ENCODE peak calls at places on chromosomes 7 and 10, in seven cellular contexts. Q is cardiac fibroblast, H is fibroblast of pulmonary artery, M is endodermal cell, L is left lung, K is GM20000, T is Peyer's patch. G is an unnamed sample.
A peak's percentile ranks its signal among the peaks of the same experiment; 100 is the strongest.

GRCh38 chr7:22270371-22270770 is 86.6 kb downstream of the RAPGEF5 start:
- DNase-seq in Q (no peak), H (peak; percentile 9), M (no peak), L (no peak), K (no peak), T (no peak), G (no peak)

GRCh38 chr7:76217942-76218566 is 16.4 kb downstream of the SRRM3 start:
- DNase-seq in Q (no peak), H (no peak), M (peak; percentile 77), L (no peak), K (no peak), T (no peak), G (no peak)

GRCh38 chr7:27249724-27250636 is 7.4 kb downstream of the EVX1 start:
- DNase-seq in Q (no peak), H (no peak), M (no peak), L (no peak), K (no peak), T (no peak), G (no peak)

GRCh38 chr10:111598433-111599059 is 521.7 kb downstream of the ADRA2A start:
- DNase-seq in Q (peak; percentile 63), H (peak; percentile 60), M (peak; percentile 87), L (no peak), K (peak; percentile 59), T (peak; percentile 69), G (no peak)

GRCh38 chr7:150329331-150330106 is 6.2 kb upstream of the ACTR3C start:
- DNase-seq in Q (no peak), H (no peak), M (peak; percentile 90), L (no peak), K (no peak), T (no peak), G (no peak)

GRCh38 chr7:73363225-73364005 is 35.5 kb downstream of the FKBP6 start:
- DNase-seq in Q (no peak), H (no peak), M (no peak), L (no peak), K (no peak), T (no peak), G (no peak)

GRCh38 chr7:94239661-94240234 is 154.9 kb upstream of the COL1A2 start:
- DNase-seq in Q (no peak), H (no peak), M (peak; percentile 59), L (peak; percentile 78), K (no peak), T (no peak), G (no peak)

GRCh38 chr7:77245015-77245755 is 45.6 kb upstream of the FGL2 start:
- DNase-seq in Q (no peak), H (no peak), M (no peak), L (no peak), K (no peak), T (peak; percentile 57), G (no peak)

GRCh38 chr10:43214956-43215561 is 51.8 kb downstream of the RASGEF1A start:
- DNase-seq in Q (no peak), H (no peak), M (no peak), L (peak; percentile 43), K (no peak), T (no peak), G (no peak)

GRCh38 chr7:155916926-155917655 is 104.8 kb upstream of the SHH start:
- DNase-seq in Q (no peak), H (no peak), M (no peak), L (no peak), K (no peak), T (no peak), G (no peak)

GRCh38 chr7:51310131-51310583 is 6.5 kb downstream of the COBL start:
- DNase-seq in Q (no peak), H (no peak), M (peak; percentile 44), L (no peak), K (no peak), T (no peak), G (no peak)

GRCh38 chr7:99949645-99950228 is 20.3 kb upstream of the GJC3 start:
- DNase-seq in Q (peak; percentile 40), H (peak; percentile 40), M (no peak), L (no peak), K (no peak), T (no peak), G (no peak)

GRCh38 chr10:86795353-86795752 is 38.9 kb downstream of the BMPR1A start:
- DNase-seq in Q (peak; percentile 86), H (peak; percentile 88), M (no peak), L (no peak), K (no peak), T (no peak), G (no peak)

GRCh38 chr7:108012499-108013430 is 9.8 kb upstream of the LAMB1 start:
- DNase-seq in Q (peak; percentile 69), H (peak; percentile 72), M (peak; percentile 43), L (no peak), K (no peak), T (no peak), G (no peak)

GRCh38 chr7:98559958-98560357 is 57.1 kb upstream of the NPTX2 start:
- DNase-seq in Q (no peak), H (peak; percentile 4), M (peak; percentile 65), L (no peak), K (no peak), T (peak; percentile 17), G (no peak)

GRCh38 chr10:49369216-49370162 is 26.4 kb downstream of the DRGX start:
- DNase-seq in Q (no peak), H (no peak), M (no peak), L (peak; percentile 79), K (no peak), T (no peak), G (no peak)

GRCh38 chr7:19377611-19378339 is 232.6 kb upstream of the FERD3L start:
- DNase-seq in Q (peak; percentile 54), H (peak; percentile 49), M (no peak), L (no peak), K (no peak), T (no peak), G (no peak)

GRCh38 chr7:111796671-111797070 is 234.4 kb upstream of the IMMP2L start:
- DNase-seq in Q (peak; percentile 17), H (peak; percentile 27), M (peak; percentile 58), L (no peak), K (no peak), T (no peak), G (no peak)

GRCh38 chr10:69069090-69070042 is 18.5 kb upstream of the SRGN start:
- DNase-seq in Q (peak; percentile 39), H (no peak), M (no peak), L (no peak), K (no peak), T (no peak), G (no peak)

GRCh38 chr7:105857009-105857952 is 19.1 kb downstream of the ATXN7L1 start:
- DNase-seq in Q (no peak), H (no peak), M (no peak), L (no peak), K (no peak), T (no peak), G (no peak)

GRCh38 chr7:67267914-67268313 is 271.3 kb downstream of the TYW1 start:
- DNase-seq in Q (no peak), H (no peak), M (peak; percentile 91), L (no peak), K (no peak), T (no peak), G (no peak)

GRCh38 chr10:133258818-133259602 is 17.7 kb downstream of the ADAM8 start:
- DNase-seq in Q (peak; percentile 99), H (peak; percentile 99), M (no peak), L (peak; percentile 93), K (no peak), T (peak; percentile 83), G (peak; percentile 99)

GRCh38 chr10:61545170-61545569 is 92.0 kb upstream of the TMEM26 start:
- DNase-seq in Q (no peak), H (no peak), M (no peak), L (no peak), K (no peak), T (no peak), G (no peak)

GRCh38 chr7:126790763-126791162 is 462.0 kb downstream of the GRM8 start:
- DNase-seq in Q (no peak), H (no peak), M (no peak), L (no peak), K (no peak), T (no peak), G (no peak)
- TF ChIP-seq CTCF in Q (no peak), H (no peak), M (peak; percentile 60), L (no peak), K (no peak), T (no peak), G (no peak)

DNA sequence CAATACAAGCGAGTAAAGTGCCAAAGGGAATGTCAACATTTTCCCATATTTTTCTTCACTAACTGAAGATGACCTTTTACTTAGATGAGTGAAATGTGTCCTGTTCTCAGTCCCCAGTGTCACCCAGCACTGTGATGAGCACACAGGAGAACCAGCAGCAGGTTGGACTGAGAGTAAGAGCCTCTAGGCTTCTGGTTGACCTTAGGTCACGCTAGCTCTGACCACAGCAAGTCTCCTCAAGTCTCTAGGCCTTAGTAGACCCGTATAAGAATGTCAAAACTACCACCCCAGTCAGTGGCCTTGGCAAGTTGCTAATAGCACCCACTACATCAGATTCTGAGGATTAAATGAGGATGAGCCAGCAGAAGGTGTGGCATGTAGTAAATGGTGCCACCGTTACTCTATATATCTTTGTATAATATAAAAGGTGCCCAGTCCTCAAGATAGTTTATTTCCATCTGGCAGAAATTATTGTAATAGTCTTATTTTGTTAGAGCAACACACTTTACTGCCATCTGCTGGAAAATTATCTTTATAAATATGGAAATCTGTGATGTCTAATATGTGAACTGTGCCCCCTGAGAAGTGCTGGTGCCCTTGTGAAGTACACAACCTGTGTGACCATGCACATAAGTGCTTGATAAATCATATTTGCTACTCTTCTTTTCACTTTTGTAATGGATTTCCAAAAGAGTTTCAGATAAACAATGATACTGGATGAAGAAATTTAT is 75.7 kb downstream of the SPAG6 start:
- DNase-seq in Q (peak; percentile 51), H (peak; percentile 57), M (no peak), L (no peak), K (peak; percentile 37), T (no peak), G (no peak)
- TF ChIP-seq CTCF in Q (no peak), H (peak; percentile 25), M (no peak), L (peak; percentile 22), K (no peak), T (peak; percentile 25), G (no peak)

GRCh38 chr10:120824864-120825263 is 26.3 kb upstream of the WDR11 start:
- DNase-seq in Q (peak; percentile 5), H (peak; percentile 11), M (peak; percentile 83), L (no peak), K (peak; percentile 39), T (peak; percentile 64), G (no peak)
- TF ChIP-seq CTCF in Q (no peak), H (peak; percentile 31), M (peak; percentile 90), L (peak; percentile 37), K (peak; percentile 59), T (peak; percentile 60), G (peak; percentile 81)

DNA sequence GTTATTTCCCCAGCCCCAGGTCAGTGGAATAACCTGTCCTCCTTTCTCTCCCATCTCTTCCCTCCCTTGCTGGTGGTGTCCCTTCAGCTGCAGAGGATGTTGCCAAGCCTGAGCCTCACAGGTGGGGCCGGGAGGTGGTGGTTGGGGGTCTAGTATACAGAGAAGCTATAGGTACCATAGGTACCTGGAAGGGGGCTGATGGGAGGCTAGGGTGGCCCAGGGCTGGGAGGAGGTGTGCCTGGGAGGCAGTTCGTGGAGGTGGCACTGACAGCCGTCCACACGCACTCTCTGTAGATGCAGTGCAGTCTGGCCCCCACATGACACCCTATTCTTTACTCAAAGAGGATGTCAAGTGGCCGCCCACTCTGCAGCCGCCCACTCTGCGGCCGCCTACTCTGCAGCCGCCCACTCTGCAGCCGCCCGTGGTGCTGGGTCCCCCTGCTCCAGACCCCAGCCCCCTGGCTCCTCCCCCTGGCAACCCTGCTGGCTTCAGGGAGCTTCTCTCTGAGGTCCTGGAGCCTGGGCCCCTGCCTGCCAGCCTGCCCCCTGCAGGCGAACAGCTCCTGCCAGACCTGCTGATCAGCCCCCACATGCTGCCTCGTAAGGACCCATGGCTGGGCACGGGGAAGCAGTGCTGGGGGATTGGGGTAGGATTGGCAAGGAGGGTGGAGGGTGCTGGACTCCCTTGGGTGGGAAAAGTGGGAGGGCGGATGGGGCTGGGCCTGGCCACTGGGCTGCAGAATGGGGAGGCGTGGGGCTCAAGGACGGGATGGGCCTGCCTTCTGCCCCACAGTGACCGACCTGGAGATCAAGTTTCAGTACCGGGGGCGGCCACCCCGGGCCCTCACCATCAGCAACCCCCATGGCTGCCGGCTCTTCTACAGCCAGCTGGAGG is 9.5 kb downstream of the IRF5 start:
- DNase-seq in Q (no peak), H (no peak), M (peak; percentile 80), L (peak; percentile 62), K (peak; percentile 14), T (no peak), G (no peak)
- TF ChIP-seq CTCF in Q (peak; percentile 25), H (no peak), M (peak; percentile 73), L (no peak), K (no peak), T (peak; percentile 16), G (peak; percentile 49)